ENCODE peak calls at places on chromosomes 11 and 22, in four cellular contexts. K is GM06990, N is cardiac fibroblast, M is GM12864. P is an unnamed sample.

GRCh38 chr11:118622376-118623290 is 15.2 kb downstream of the PHLDB1 start:
- DNase-seq in K (no peak), N (peak), M (no peak), P (no peak)

GRCh38 chr11:106459135-106459534 is 381.7 kb downstream of the AASDHPPT start:
- DNase-seq in K (no peak), N (no peak), M (no peak), P (no peak)

GRCh38 chr11:61298663-61299244 is 3.6 kb upstream of the VWCE start:
- DNase-seq in K (no peak), N (no peak), M (no peak), P (no peak)

GRCh38 chr22:36865346-36865745 is 4.5 kb downstream of the NCF4 start:
- DNase-seq in K (no peak), N (peak), M (no peak), P (peak)

GRCh38 chr11:124738713-124739478 is 846 bp upstream of the NRGN start:
- DNase-seq in K (no peak), N (no peak), M (no peak), P (no peak)

GRCh38 chr22:37812869-37813678 is 5.3 kb downstream of the GCAT start:
- DNase-seq in K (no peak), N (no peak), M (no peak), P (no peak)

GRCh38 chr11:1853376-1854131 is 670 bp downstream of the LSP1 start:
- DNase-seq in K (no peak), N (no peak), M (no peak), P (no peak)

GRCh38 chr11:12134239-12134590 is 23.8 kb downstream of the MICAL2 start:
- DNase-seq in K (no peak), N (no peak), M (no peak), P (no peak)

GRCh38 chr22:44182591-44183588 is 2.2 kb downstream of the PARVG start:
- DNase-seq in K (peak), N (no peak), M (no peak), P (no peak)

GRCh38 chr22:19678949-19679348 is 35.4 kb upstream of the SEPTIN5 start:
- DNase-seq in K (no peak), N (no peak), M (no peak), P (no peak)

GRCh38 chr11:2072551-2073261 is 66.5 kb downstream of the IGF2 start:
- DNase-seq in K (no peak), N (peak), M (no peak), P (no peak)

DNA sequence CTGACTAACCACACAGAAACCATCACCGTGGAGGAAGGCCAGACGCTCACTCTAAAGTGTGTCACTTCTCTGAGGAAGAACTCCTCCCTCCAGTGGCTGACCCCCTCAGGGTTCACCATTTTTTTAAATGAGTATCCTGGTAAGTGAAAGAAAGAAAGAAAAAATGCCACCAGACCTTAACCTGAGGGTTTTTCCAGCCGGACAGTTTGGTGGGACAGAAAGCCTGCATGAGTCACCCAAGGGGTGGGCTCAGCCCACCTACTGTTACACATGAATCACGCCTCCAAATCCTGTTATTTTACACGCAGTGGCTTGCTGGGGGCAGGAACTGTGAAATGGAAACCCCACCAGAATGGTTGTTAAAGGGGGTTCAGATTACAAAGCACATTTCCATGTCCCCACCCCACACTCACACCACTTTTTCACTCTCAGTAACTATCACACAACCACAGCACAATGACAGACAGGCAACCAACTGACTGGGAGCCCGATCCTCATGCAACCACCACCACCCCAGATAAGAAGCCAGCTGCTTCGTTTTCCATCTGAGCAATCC is 11.9 kb downstream of the CRTAM start:
- DNase-seq in K (peak), N (peak), M (no peak), P (no peak)
- TF ChIP-seq CTCF in K (no peak), N (no peak), M (no peak), P (no peak)

DNA sequence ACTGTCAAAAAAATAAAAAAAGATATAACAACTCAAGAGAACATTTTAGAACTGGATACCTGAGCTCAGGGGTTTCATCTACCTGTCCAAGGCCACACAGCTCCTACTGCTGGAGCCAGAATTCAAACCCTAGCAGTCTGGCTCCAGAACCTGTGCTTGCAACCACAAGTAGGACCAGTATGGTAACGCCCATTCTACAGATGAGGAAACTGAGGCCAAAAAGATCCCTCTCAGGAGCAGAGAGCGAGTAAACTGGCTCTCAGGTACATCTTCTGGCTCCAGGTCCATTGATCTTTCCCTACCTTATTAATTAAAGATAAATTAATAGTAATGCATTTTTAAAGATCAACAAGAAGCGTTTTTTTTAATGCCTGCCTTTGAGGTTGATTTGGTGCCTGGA is 19.2 kb downstream of the P2RX3 start:
- DNase-seq in K (no peak), N (no peak), M (no peak), P (no peak)
- TF ChIP-seq CTCF in K (no peak), N (no peak), M (no peak), P (no peak)

GRCh38 chr22:28883917-28884753 is 763 bp downstream of the ZNRF3 start:
- DNase-seq in K (peak), N (peak), M (no peak), P (peak)
- TF ChIP-seq CTCF in K (no peak), N (no peak), M (no peak), P (no peak)

GRCh38 chr22:22069450-22070370 is 87.1 kb upstream of the TOP3B start:
- DNase-seq in K (no peak), N (no peak), M (no peak), P (no peak)
- TF ChIP-seq CTCF in K (peak), N (no peak), M (no peak), P (no peak)

DNA sequence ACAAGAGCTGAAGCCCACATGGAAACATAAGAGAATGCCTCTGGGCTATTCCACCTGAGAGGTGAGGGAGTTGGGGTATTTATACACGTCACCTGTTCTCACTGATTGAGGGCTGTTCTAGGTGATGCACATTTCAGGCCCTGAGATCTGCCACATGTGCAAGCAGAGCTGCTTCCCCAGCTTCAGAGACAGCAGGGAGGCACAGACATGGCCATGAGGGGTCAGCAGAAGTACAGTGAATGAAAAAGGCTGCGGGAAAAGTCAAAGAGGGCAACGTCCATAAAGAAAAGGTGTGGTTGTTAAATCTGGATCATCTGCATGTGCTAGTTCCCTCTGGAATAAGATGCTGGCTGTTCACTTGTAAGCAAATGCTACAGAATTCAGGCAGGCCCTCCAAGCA is 75.4 kb downstream of the GAB4 start:
- DNase-seq in K (no peak), N (no peak), M (no peak), P (no peak)
- TF ChIP-seq CTCF in K (no peak), N (no peak), M (peak), P (no peak)

DNA sequence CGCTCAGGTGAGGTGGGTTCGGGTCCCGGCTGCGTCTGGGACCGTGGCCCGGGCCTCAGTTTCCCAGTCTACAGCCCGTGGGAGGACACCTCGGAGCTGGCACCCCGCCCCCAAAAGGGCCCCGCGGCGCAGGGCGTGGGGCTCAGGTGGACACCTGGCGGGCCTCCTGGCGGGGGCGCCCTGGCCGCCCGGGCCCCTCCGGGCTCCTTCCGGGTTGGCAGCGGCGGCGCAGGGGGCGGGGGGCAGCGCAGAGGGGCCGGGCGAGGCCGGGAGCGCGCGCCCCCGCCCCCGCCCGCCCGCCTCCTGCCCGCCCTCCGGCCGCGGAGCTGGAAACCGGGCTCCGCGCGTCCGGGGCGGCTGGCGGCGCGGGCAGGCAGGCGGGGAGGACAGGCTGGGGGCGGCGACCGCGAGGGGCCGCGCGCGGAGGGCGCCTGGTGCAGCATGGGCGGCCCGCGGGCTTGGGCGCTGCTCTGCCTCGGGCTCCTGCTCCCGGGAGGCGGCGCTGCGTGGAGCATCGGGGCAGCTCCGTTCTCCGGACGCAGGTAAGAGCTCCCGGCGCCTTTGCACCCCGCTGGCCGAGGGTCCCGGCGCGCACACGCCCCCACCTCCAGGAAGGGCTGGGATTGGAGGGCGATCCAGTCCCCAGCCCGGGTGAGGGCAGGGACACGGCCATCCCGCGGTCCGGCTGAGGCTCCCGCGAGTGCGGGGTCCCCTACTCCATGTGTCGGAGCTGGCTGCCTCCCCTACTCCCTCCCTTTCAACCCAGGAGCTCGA is at the start of gene EMID1:
- DNase-seq in K (peak), N (peak), M (no peak), P (no peak)
- TF ChIP-seq CTCF in K (peak), N (peak), M (no peak), P (no peak)

GRCh38 chr11:78613053-78613813 is 38.6 kb upstream of the NARS2 start:
- DNase-seq in K (no peak), N (no peak), M (no peak), P (no peak)

GRCh38 chr11:78620159-78620558 is 45.5 kb upstream of the NARS2 start:
- DNase-seq in K (no peak), N (no peak), M (no peak), P (no peak)

DNA sequence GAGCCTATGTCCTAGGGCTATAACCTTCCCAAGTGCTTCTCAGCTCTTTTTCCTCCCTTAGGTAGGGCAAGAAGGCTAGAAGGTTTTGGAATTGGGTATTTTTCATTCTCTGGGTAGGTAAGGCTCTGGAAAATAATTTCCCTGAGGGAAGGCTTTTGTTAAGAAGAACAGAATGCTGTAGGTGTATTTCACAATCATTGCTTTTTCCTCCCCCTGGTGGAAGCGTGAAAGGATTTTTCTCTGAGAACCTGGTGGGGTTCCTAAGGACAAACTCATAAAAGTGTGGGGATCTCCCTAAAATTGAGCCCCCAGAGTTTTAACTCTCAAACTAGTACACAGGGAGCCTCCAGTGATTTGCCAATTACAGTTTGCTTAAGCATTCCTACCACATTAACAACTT is 41.1 kb upstream of the NARS2 start:
- DNase-seq in K (no peak), N (no peak), M (no peak), P (no peak)
- TF ChIP-seq CTCF in K (no peak), N (peak), M (no peak), P (no peak)

GRCh38 chr22:40347300-40347699 is 1.0 kb downstream of the ADSL start:
- DNase-seq in K (no peak), N (no peak), M (no peak), P (no peak)

GRCh38 chr22:40345271-40345670 is 1.0 kb upstream of the ADSL start:
- DNase-seq in K (peak), N (peak), M (no peak), P (no peak)

GRCh38 chr22:40348025-40348658 is 1.8 kb downstream of the ADSL start:
- DNase-seq in K (no peak), N (peak), M (no peak), P (peak)

GRCh38 chr22:40345801-40346177 is 511 bp upstream of the ADSL start:
- DNase-seq in K (peak), N (peak), M (no peak), P (peak)

GRCh38 chr22:40346178-40347064 is at the start of gene ADSL:
- DNase-seq in K (peak), N (peak), M (peak), P (peak)
- TF ChIP-seq CTCF in K (no peak), N (no peak), M (no peak), P (no peak)